ENCODE peak calls at places on chromosomes 4 and X, in ten cellular contexts. T is RPMI7951; Q is CD4-positive, alpha-beta T cell; M is vagina; I is NCI-H2081; E is endothelial cell; O is activated naive CD4-positive, alpha-beta T cell; X is left lobe of liver; Y is psoas muscle; K is ACHN. L is an unnamed sample.

GRCh38 chr4:146654976-146655761 is 16.5 kb downstream of the POU4F2 start:
- DNase-seq in I (no peak), T (no peak), O (no peak), K (no peak), M (no peak), X (no peak), E (peak), Y (no peak), Q (no peak), L (peak)

GRCh38 chrX:151515233-151515632 is 48.2 kb upstream of the PASD1 start:
- DNase-seq in Y (no peak), I (no peak), T (no peak), X (no peak), K (no peak), M (no peak), O (no peak), Q (no peak), E (no peak), L (no peak)

GRCh38 chr4:153887217-153887616 is 98.3 kb upstream of the SFRP2 start:
- DNase-seq in M (no peak), I (no peak), Y (no peak), O (no peak), T (no peak), E (no peak), Q (no peak), K (no peak), X (no peak), L (peak)

GRCh38 chr4:654871-655734 is 19.0 kb downstream of the ATP5ME start:
- DNase-seq in T (no peak), X (no peak), E (no peak), O (no peak), Q (no peak), I (no peak), Y (peak), M (no peak), K (no peak), L (no peak)

GRCh38 chr4:132276989-132277388 is 872.1 kb upstream of the PCDH10 start:
- DNase-seq in K (no peak), Y (no peak), I (no peak), E (no peak), M (no peak), O (no peak), T (no peak), X (no peak), Q (no peak), L (no peak)

GRCh38 chr4:145132521-145133098 is 34.5 kb downstream of the ABCE1 start:
- DNase-seq in X (no peak), T (peak), E (no peak), O (no peak), I (no peak), Q (no peak), K (no peak), Y (no peak), M (no peak), L (peak)

GRCh38 chr4:4837921-4838601 is 21.4 kb upstream of the MSX1 start:
- DNase-seq in Q (no peak), O (no peak), X (no peak), Y (no peak), T (no peak), E (no peak), K (no peak), M (no peak), I (no peak), L (no peak)

GRCh38 chr4:5976431-5976830 is 41.8 kb downstream of the C4orf50 start:
- DNase-seq in M (no peak), Y (no peak), T (no peak), I (no peak), K (no peak), E (no peak), Q (no peak), O (no peak), X (no peak), L (no peak)

GRCh38 chrX:37347420-37347819 is 1.7 kb upstream of the PRRG1 start:
- DNase-seq in X (no peak), Y (no peak), Q (no peak), K (peak), I (no peak), T (peak), O (no peak), E (no peak), M (no peak), L (peak)

GRCh38 chrX:123731258-123731986 is 1.4 kb downstream of the THOC2 start:
- DNase-seq in X (no peak), E (no peak), I (no peak), T (peak), O (no peak), K (peak), M (no peak), Q (no peak), Y (no peak), L (no peak)

GRCh38 chrX:63784902-63785692 is at the start of gene ARHGEF9:
- DNase-seq in O (no peak), M (no peak), X (no peak), Y (peak), K (no peak), E (peak), Q (no peak), T (peak), I (peak), L (peak)

GRCh38 chr4:54192811-54193210 is 36.3 kb upstream of the PDGFRA start:
- DNase-seq in Q (no peak), O (no peak), I (no peak), M (no peak), Y (no peak), T (no peak), E (no peak), K (no peak), X (no peak), L (no peak)

GRCh38 chrX:85243155-85243554 is 424 bp downstream of the SATL1 start:
- DNase-seq in Q (no peak), K (no peak), X (no peak), Y (no peak), E (no peak), O (no peak), M (no peak), T (no peak), I (no peak), L (no peak)

GRCh38 chrX:115968436-115969252 is 201.9 kb upstream of the AGTR2 start:
- DNase-seq in X (peak), Y (peak), O (no peak), T (peak), M (no peak), K (peak), I (peak), Q (no peak), E (peak), L (no peak)

GRCh38 chr4:118865091-118865708 is 23.5 kb upstream of the SYNPO2 start:
- DNase-seq in O (no peak), I (peak), T (peak), E (peak), K (peak), Y (no peak), Q (no peak), X (peak), M (no peak), L (peak)

GRCh38 chr4:2261110-2261852 is 628 bp downstream of the MXD4 start:
- DNase-seq in Y (peak), Q (peak), K (peak), I (peak), O (no peak), M (no peak), E (peak), X (peak), T (peak), L (peak)

GRCh38 chr4:119598521-119598920 is 30.1 kb downstream of the PDE5A start:
- DNase-seq in X (no peak), E (no peak), K (no peak), T (no peak), M (no peak), O (no peak), Y (no peak), Q (no peak), I (no peak), L (no peak)

GRCh38 chr4:169159614-169160013 is 111.1 kb downstream of the SH3RF1 start:
- DNase-seq in I (no peak), K (peak), T (peak), O (no peak), Q (no peak), M (no peak), E (no peak), X (no peak), Y (no peak), L (peak)

GRCh38 chrX:18549643-18550042 is 122.3 kb downstream of the RS1 start:
- DNase-seq in T (no peak), Q (no peak), I (no peak), O (no peak), M (no peak), Y (no peak), K (no peak), E (no peak), X (no peak), L (no peak)

GRCh38 chr4:106502106-106502699 is 133.6 kb upstream of the GIMD1 start:
- DNase-seq in T (peak), M (no peak), I (peak), X (peak), E (peak), Q (no peak), K (no peak), Y (peak), O (no peak), L (peak)

GRCh38 chr4:188660796-188661195 is 521.6 kb downstream of the TRIML1 start:
- DNase-seq in Q (no peak), O (no peak), E (no peak), K (no peak), I (no peak), T (peak), X (no peak), M (no peak), Y (no peak), L (no peak)

GRCh38 chrX:141652315-141652714 is 46.2 kb downstream of the SPANXD start:
- DNase-seq in Q (no peak), X (no peak), K (no peak), E (no peak), Y (no peak), M (no peak), T (peak), O (no peak), I (no peak), L (no peak)

GRCh38 chr4:2417765-2418651 is at the start of gene ZFYVE28:
- DNase-seq in E (no peak), I (no peak), X (no peak), T (peak), Q (no peak), M (no peak), K (peak), O (no peak), Y (no peak), L (peak)

L was measured in AG10803.